ENCODE peak calls at places on chromosomes 6 and 20, in five cellular contexts. X is A549, U is NCI-H1092, Q is left cardiac atrium, E is SW480. S is an unnamed sample.
A peak's percentile ranks its signal among the peaks of the same experiment; 100 is the strongest.

GRCh38 chr20:4613184-4613583 is 108.5 kb upstream of the PRND start:
- DNase-seq in E (peak; percentile 56), X (no peak), Q (no peak), U (no peak), S (no peak)

GRCh38 chr20:14337400-14338171 is at the start of gene FLRT3:
- DNase-seq in U (peak; percentile 79), E (peak; percentile 95), X (peak; percentile 97), Q (peak; percentile 77), S (peak; percentile 40)

GRCh38 chr20:42179768-42180167 is 561.6 kb upstream of the CHD6 start:
- DNase-seq in Q (no peak), X (peak; percentile 8), E (peak; percentile 35), U (no peak), S (no peak)

GRCh38 chr6:149964243-149965190 is 774 bp downstream of the ULBP1 start:
- DNase-seq in U (peak; percentile 9), X (no peak), E (no peak), Q (no peak), S (no peak)

GRCh38 chr20:52494244-52494643 is 302.7 kb upstream of the ZFP64 start:
- DNase-seq in E (peak; percentile 13), X (peak; percentile 10), Q (peak; percentile 29), U (no peak), S (no peak)

GRCh38 chr6:38146658-38147027 is 327.1 kb downstream of the ZFAND3 start:
- DNase-seq in Q (no peak), X (no peak), U (no peak), E (no peak), S (no peak)

GRCh38 chr6:154613137-154613676 is 102.7 kb upstream of the CNKSR3 start:
- DNase-seq in Q (no peak), E (peak; percentile 33), U (no peak), X (no peak), S (no peak)

GRCh38 chr20:46361386-46361785 is 45.0 kb downstream of the ELMO2 start:
- DNase-seq in Q (no peak), E (no peak), U (no peak), X (no peak), S (no peak)

GRCh38 chr20:52998268-52998667 is 26.1 kb downstream of the TSHZ2 start:
- DNase-seq in Q (no peak), E (no peak), U (no peak), X (no peak), S (no peak)

GRCh38 chr20:15342987-15343639 is 1005.7 kb upstream of the FLRT3 start:
- DNase-seq in Q (no peak), E (no peak), U (no peak), X (no peak), S (no peak)

GRCh38 chr6:74551896-74552295 is 654.0 kb downstream of the COL12A1 start:
- DNase-seq in X (no peak), U (no peak), E (no peak), Q (no peak), S (no peak)

GRCh38 chr20:9617940-9618339 is 103.5 kb downstream of the LAMP5 start:
- DNase-seq in E (peak; percentile 85), Q (no peak), U (peak; percentile 11), X (peak; percentile 89), S (no peak)

GRCh38 chr6:34065470-34066283 is 80.2 kb downstream of the GRM4 start:
- DNase-seq in Q (peak; percentile 65), U (peak; percentile 4), E (no peak), X (no peak), S (peak; percentile 70)

GRCh38 chr20:43977252-43977651 is 62.6 kb downstream of the TOX2 start:
- DNase-seq in E (no peak), U (no peak), X (no peak), Q (no peak), S (no peak)

GRCh38 chr6:10140824-10141223 is 274.1 kb downstream of the TFAP2A start:
- DNase-seq in U (no peak), E (no peak), X (no peak), Q (no peak), S (no peak)

GRCh38 chr6:143337201-143337949 is 113.1 kb downstream of the ADAT2 start:
- DNase-seq in X (peak; percentile 37), Q (peak; percentile 32), E (no peak), U (no peak), S (peak; percentile 57)

GRCh38 chr6:52514514-52514913 is 62.3 kb downstream of the TRAM2 start:
- DNase-seq in X (peak; percentile 55), E (peak; percentile 20), Q (peak; percentile 52), U (no peak), S (peak; percentile 57)

GRCh38 chr6:169046483-169047192 is 207.0 kb downstream of the THBS2 start:
- DNase-seq in E (no peak), X (no peak), U (no peak), Q (no peak), S (no peak)

S was measured in left ventricle myocardium superior.